ENCODE peak calls at places on chromosomes 5 and 9, in five cellular contexts. One of them, this sample, is unnamed.

GRCh38 chr5:97087138-97087537 is 55.3 kb downstream of the LIX1 start:
- DNase-seq in endothelial cell of umbilical vein: no peak
- DNase-seq in uterus: no peak
- DNase-seq in body of pancreas: no peak
- DNase-seq in AG04450: no peak
- DNase-seq in this sample: no peak

GRCh38 chr5:142920888-142921612 is 150.9 kb downstream of the ARHGAP26 start:
- DNase-seq in endothelial cell of umbilical vein: no peak
- DNase-seq in uterus: no peak
- DNase-seq in body of pancreas: no peak
- DNase-seq in AG04450: no peak
- DNase-seq in this sample: no peak

GRCh38 chr5:79514391-79515105 is 614 bp upstream of the HOMER1 start:
- DNase-seq in endothelial cell of umbilical vein: peak
- DNase-seq in uterus: peak
- DNase-seq in body of pancreas: peak
- DNase-seq in AG04450: peak
- DNase-seq in this sample: peak

GRCh38 chr5:168886153-168886552 is 307.0 kb upstream of the PANK3 start:
- DNase-seq in endothelial cell of umbilical vein: no peak
- DNase-seq in uterus: no peak
- DNase-seq in body of pancreas: no peak
- DNase-seq in AG04450: no peak
- DNase-seq in this sample: no peak

GRCh38 chr5:121949885-121950284 is 11.9 kb upstream of the SRFBP1 start:
- DNase-seq in endothelial cell of umbilical vein: peak
- DNase-seq in uterus: no peak
- DNase-seq in body of pancreas: no peak
- DNase-seq in AG04450: peak
- DNase-seq in this sample: no peak

GRCh38 chr5:55600536-55601208 is 65.9 kb upstream of the PLPP1 start:
- DNase-seq in endothelial cell of umbilical vein: peak
- DNase-seq in uterus: no peak
- DNase-seq in body of pancreas: no peak
- DNase-seq in AG04450: no peak
- DNase-seq in this sample: no peak

GRCh38 chr5:122152266-122152900 is 23.0 kb downstream of the ZNF474 start:
- DNase-seq in endothelial cell of umbilical vein: no peak
- DNase-seq in uterus: no peak
- DNase-seq in body of pancreas: no peak
- DNase-seq in AG04450: no peak
- DNase-seq in this sample: no peak

GRCh38 chr5:19853616-19854240 is 134.3 kb downstream of the CDH18 start:
- DNase-seq in endothelial cell of umbilical vein: no peak
- DNase-seq in uterus: no peak
- DNase-seq in body of pancreas: no peak
- DNase-seq in AG04450: peak
- DNase-seq in this sample: no peak

GRCh38 chr9:20997503-20998076 is 33.9 kb downstream of the HACD4 start:
- DNase-seq in endothelial cell of umbilical vein: no peak
- DNase-seq in uterus: no peak
- DNase-seq in body of pancreas: no peak
- DNase-seq in AG04450: no peak
- DNase-seq in this sample: no peak

GRCh38 chr5:31029925-31030324 is 163.6 kb upstream of the CDH6 start:
- DNase-seq in endothelial cell of umbilical vein: no peak
- DNase-seq in uterus: no peak
- DNase-seq in body of pancreas: no peak
- DNase-seq in AG04450: no peak
- DNase-seq in this sample: no peak

GRCh38 chr5:37005946-37006540 is 129.5 kb downstream of the NIPBL start:
- DNase-seq in endothelial cell of umbilical vein: peak
- DNase-seq in uterus: no peak
- DNase-seq in body of pancreas: no peak
- DNase-seq in AG04450: no peak
- DNase-seq in this sample: no peak

GRCh38 chr5:13698882-13699281 is 245.6 kb downstream of the DNAH5 start:
- DNase-seq in endothelial cell of umbilical vein: no peak
- DNase-seq in uterus: no peak
- DNase-seq in body of pancreas: no peak
- DNase-seq in AG04450: no peak
- DNase-seq in this sample: no peak

GRCh38 chr9:20884985-20885593 is 146.4 kb downstream of the HACD4 start:
- DNase-seq in endothelial cell of umbilical vein: peak
- DNase-seq in uterus: peak
- DNase-seq in body of pancreas: peak
- DNase-seq in AG04450: peak
- DNase-seq in this sample: no peak

GRCh38 chr9:76996700-76997099 is 22.8 kb upstream of the FOXB2 start:
- DNase-seq in endothelial cell of umbilical vein: no peak
- DNase-seq in uterus: peak
- DNase-seq in body of pancreas: no peak
- DNase-seq in AG04450: no peak
- DNase-seq in this sample: no peak

GRCh38 chr9:116549786-116550660 is 137.1 kb upstream of the TRIM32 start:
- DNase-seq in endothelial cell of umbilical vein: no peak
- DNase-seq in uterus: no peak
- DNase-seq in body of pancreas: no peak
- DNase-seq in AG04450: no peak
- DNase-seq in this sample: no peak

GRCh38 chr9:96031366-96031824 is 155.9 kb downstream of the ERCC6L2 start:
- DNase-seq in endothelial cell of umbilical vein: no peak
- DNase-seq in uterus: peak
- DNase-seq in body of pancreas: peak
- DNase-seq in AG04450: no peak
- DNase-seq in this sample: peak

GRCh38 chr9:34512131-34513078 is 10.4 kb downstream of the ENHO start:
- DNase-seq in endothelial cell of umbilical vein: no peak
- DNase-seq in uterus: no peak
- DNase-seq in body of pancreas: no peak
- DNase-seq in AG04450: no peak
- DNase-seq in this sample: no peak

GRCh38 chr9:93951655-93952118 is 3.5 kb downstream of the BARX1 start:
- DNase-seq in endothelial cell of umbilical vein: no peak
- DNase-seq in uterus: no peak
- DNase-seq in body of pancreas: no peak
- DNase-seq in AG04450: no peak
- DNase-seq in this sample: no peak

GRCh38 chr9:94932647-94933415 is 206.3 kb downstream of the AOPEP start:
- DNase-seq in endothelial cell of umbilical vein: no peak
- DNase-seq in uterus: no peak
- DNase-seq in body of pancreas: no peak
- DNase-seq in AG04450: no peak
- DNase-seq in this sample: no peak

GRCh38 chr9:91907387-91908292 is 42.4 kb downstream of the ROR2 start:
- DNase-seq in endothelial cell of umbilical vein: no peak
- DNase-seq in uterus: no peak
- DNase-seq in body of pancreas: no peak
- DNase-seq in AG04450: no peak
- DNase-seq in this sample: no peak

GRCh38 chr5:66959668-66960067 is 236.9 kb downstream of the CD180 start:
- DNase-seq in endothelial cell of umbilical vein: no peak
- DNase-seq in uterus: no peak
- DNase-seq in body of pancreas: no peak
- DNase-seq in AG04450: no peak
- DNase-seq in this sample: no peak

GRCh38 chr9:89037325-89037724 is 46.1 kb downstream of the S1PR3 start:
- DNase-seq in endothelial cell of umbilical vein: no peak
- DNase-seq in uterus: no peak
- DNase-seq in body of pancreas: no peak
- DNase-seq in AG04450: no peak
- DNase-seq in this sample: no peak

GRCh38 chr9:131120620-131121228 is 4.7 kb upstream of the NUP214 start:
- DNase-seq in endothelial cell of umbilical vein: no peak
- DNase-seq in uterus: no peak
- DNase-seq in body of pancreas: no peak
- DNase-seq in AG04450: no peak
- DNase-seq in this sample: no peak

GRCh38 chr5:124661317-124662141 is 84.9 kb downstream of the ZNF608 start:
- DNase-seq in endothelial cell of umbilical vein: peak
- DNase-seq in uterus: no peak
- DNase-seq in body of pancreas: peak
- DNase-seq in AG04450: peak
- DNase-seq in this sample: no peak

GRCh38 chr9:109586993-109587392 is 88.9 kb upstream of the PTPN3 start:
- DNase-seq in endothelial cell of umbilical vein: no peak
- DNase-seq in uterus: no peak
- DNase-seq in body of pancreas: no peak
- DNase-seq in AG04450: no peak
- DNase-seq in this sample: no peak

GRCh38 chr5:91556-92263 is at the start of gene PLEKHG4B:
- DNase-seq in endothelial cell of umbilical vein: no peak
- DNase-seq in uterus: no peak
- DNase-seq in body of pancreas: no peak
- DNase-seq in AG04450: no peak
- DNase-seq in this sample: peak

GRCh38 chr9:105064248-105065118 is 136.5 kb upstream of the ABCA1 start:
- DNase-seq in endothelial cell of umbilical vein: peak
- DNase-seq in uterus: peak
- DNase-seq in body of pancreas: peak
- DNase-seq in AG04450: peak
- DNase-seq in this sample: peak

GRCh38 chr9:14417230-14417629 is 103.3 kb upstream of the NFIB start:
- DNase-seq in endothelial cell of umbilical vein: no peak
- DNase-seq in uterus: no peak
- DNase-seq in body of pancreas: no peak
- DNase-seq in AG04450: no peak
- DNase-seq in this sample: no peak

GRCh38 chr9:115042781-115043509 is 75.0 kb downstream of the TNC start:
- DNase-seq in endothelial cell of umbilical vein: no peak
- DNase-seq in uterus: no peak
- DNase-seq in body of pancreas: no peak
- DNase-seq in AG04450: no peak
- DNase-seq in this sample: no peak

GRCh38 chr9:73133042-73133651 is 18.5 kb upstream of the ANXA1 start:
- DNase-seq in endothelial cell of umbilical vein: peak
- DNase-seq in uterus: no peak
- DNase-seq in body of pancreas: no peak
- DNase-seq in AG04450: no peak
- DNase-seq in this sample: no peak

GRCh38 chr9:38421498-38422211 is 2.6 kb downstream of the IGFBPL1 start:
- DNase-seq in endothelial cell of umbilical vein: no peak
- DNase-seq in uterus: no peak
- DNase-seq in body of pancreas: no peak
- DNase-seq in AG04450: no peak
- DNase-seq in this sample: no peak

GRCh38 chr9:76808636-76809035 is 44.4 kb downstream of the PCA3 start:
- DNase-seq in endothelial cell of umbilical vein: no peak
- DNase-seq in uterus: no peak
- DNase-seq in body of pancreas: no peak
- DNase-seq in AG04450: no peak
- DNase-seq in this sample: no peak

GRCh38 chr5:329106-329757 is 7.7 kb downstream of the AHRR start:
- DNase-seq in endothelial cell of umbilical vein: no peak
- DNase-seq in uterus: no peak
- DNase-seq in body of pancreas: no peak
- DNase-seq in AG04450: no peak
- DNase-seq in this sample: no peak

DNA sequence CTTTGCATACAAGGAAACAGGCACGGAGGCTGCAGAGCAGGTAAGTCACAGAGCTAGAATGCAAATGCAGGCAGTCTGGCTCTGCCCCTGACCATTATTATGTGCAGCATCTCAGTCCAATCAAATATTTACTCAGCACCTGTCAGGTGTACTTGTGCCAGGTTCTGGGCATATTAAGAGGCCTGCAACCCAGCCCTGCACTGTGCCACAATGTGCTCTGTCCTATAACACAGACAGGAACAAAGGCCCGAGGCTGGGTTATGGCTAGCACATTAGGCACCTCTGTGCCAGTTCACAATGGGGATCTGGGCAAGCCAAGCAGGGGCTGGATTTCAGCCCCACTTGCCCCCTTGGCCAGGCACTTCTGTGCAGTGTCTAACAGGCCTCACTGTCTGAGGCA is 14.0 kb downstream of the ARL15 start:
- DNase-seq in endothelial cell of umbilical vein: no peak
- DNase-seq in uterus: no peak
- DNase-seq in body of pancreas: peak
- DNase-seq in AG04450: no peak
- DNase-seq in this sample: no peak
- H3K27ac ChIP-seq in endothelial cell of umbilical vein: no peak
- H3K27ac ChIP-seq in uterus: no peak
- H3K27ac ChIP-seq in body of pancreas: no peak
- H3K27ac ChIP-seq in AG04450: no peak
- H3K27ac ChIP-seq in this sample: no peak

GRCh38 chr9:128409998-128410397 is 10.7 kb upstream of the CERCAM start:
- DNase-seq in endothelial cell of umbilical vein: no peak
- DNase-seq in uterus: no peak
- DNase-seq in body of pancreas: no peak
- DNase-seq in AG04450: no peak
- DNase-seq in this sample: no peak
- TF ChIP-seq CTCF in endothelial cell of umbilical vein: peak
- TF ChIP-seq CTCF in uterus: no peak
- TF ChIP-seq CTCF in body of pancreas: no peak
- TF ChIP-seq CTCF in AG04450: peak
- TF ChIP-seq CTCF in this sample: no peak

DNA sequence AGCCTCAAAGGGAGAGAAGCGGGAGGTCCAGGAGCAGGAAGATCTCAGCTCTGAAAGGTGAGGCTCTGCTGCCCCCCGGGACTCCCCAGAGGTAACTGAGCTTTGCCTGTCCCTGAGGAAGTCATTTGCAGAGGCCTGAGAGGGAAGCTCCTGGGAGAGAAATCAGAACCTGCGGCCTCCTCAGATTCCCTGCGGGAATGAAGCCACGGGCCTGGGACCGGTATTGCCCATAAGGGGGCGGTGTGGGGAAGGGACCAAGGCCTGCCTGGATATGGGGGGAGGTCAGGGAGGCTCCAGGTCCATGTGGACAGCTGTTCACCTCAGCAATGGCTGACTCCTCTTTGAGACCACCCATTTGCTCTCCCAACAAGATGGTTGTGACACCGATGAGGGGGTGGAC is 1.3 kb downstream of the SPATA31E1 start:
- DNase-seq in endothelial cell of umbilical vein: no peak
- DNase-seq in uterus: no peak
- DNase-seq in body of pancreas: no peak
- DNase-seq in AG04450: no peak
- DNase-seq in this sample: no peak
- H3K4me3 ChIP-seq in endothelial cell of umbilical vein: no peak
- H3K4me3 ChIP-seq in uterus: no peak
- H3K4me3 ChIP-seq in body of pancreas: no peak
- H3K4me3 ChIP-seq in AG04450: no peak
- H3K4me3 ChIP-seq in this sample: no peak

GRCh38 chr9:84894859-84895258 is 225.3 kb downstream of the NTRK2 start:
- DNase-seq in endothelial cell of umbilical vein: peak
- DNase-seq in uterus: no peak
- DNase-seq in body of pancreas: no peak
- DNase-seq in AG04450: no peak
- DNase-seq in this sample: no peak

GRCh38 chr9:84899326-84899725 is 229.8 kb downstream of the NTRK2 start:
- DNase-seq in endothelial cell of umbilical vein: no peak
- DNase-seq in uterus: no peak
- DNase-seq in body of pancreas: no peak
- DNase-seq in AG04450: no peak
- DNase-seq in this sample: no peak

GRCh38 chr9:84898188-84898587 is 228.7 kb downstream of the NTRK2 start:
- DNase-seq in endothelial cell of umbilical vein: no peak
- DNase-seq in uterus: no peak
- DNase-seq in body of pancreas: no peak
- DNase-seq in AG04450: no peak
- DNase-seq in this sample: no peak

GRCh38 chr9:84897362-84898094 is 228.0 kb downstream of the NTRK2 start:
- DNase-seq in endothelial cell of umbilical vein: no peak
- DNase-seq in uterus: no peak
- DNase-seq in body of pancreas: no peak
- DNase-seq in AG04450: no peak
- DNase-seq in this sample: no peak

GRCh38 chr9:84893360-84894128 is 224.0 kb downstream of the NTRK2 start:
- DNase-seq in endothelial cell of umbilical vein: no peak
- DNase-seq in uterus: no peak
- DNase-seq in body of pancreas: no peak
- DNase-seq in AG04450: no peak
- DNase-seq in this sample: no peak
- H3K27ac ChIP-seq in endothelial cell of umbilical vein: no peak
- H3K27ac ChIP-seq in uterus: no peak
- H3K27ac ChIP-seq in body of pancreas: no peak
- H3K27ac ChIP-seq in AG04450: no peak
- H3K27ac ChIP-seq in this sample: no peak

This sample was measured in coronary artery.